ENCODE peak calls at places on chromosomes 2 and 18, in ten cellular contexts. E, H, X, M, Z, D, R, U, C and K are unnamed samples.

GRCh38 chr2:20185176-20186022 is 39.5 kb downstream of the SDC1 start:
- DNase-seq in E (no peak), H (peak), X (no peak), M (no peak), Z (no peak), D (peak), R (no peak), U (no peak), C (no peak), K (peak)

GRCh38 chr2:145910416-145910815 is 1390.5 kb upstream of the ZEB2 start:
- DNase-seq in E (no peak), H (no peak), X (no peak), M (no peak), Z (no peak), D (no peak), R (no peak), U (no peak), C (no peak), K (no peak)

GRCh38 chr18:45993441-45993840 is 26.3 kb upstream of the EPG5 start:
- DNase-seq in E (no peak), H (peak), X (peak), M (no peak), Z (no peak), D (no peak), R (no peak), U (no peak), C (no peak), K (peak)

GRCh38 chr2:60963176-60963575 is 54.3 kb upstream of the PEX13 start:
- DNase-seq in E (no peak), H (no peak), X (no peak), M (no peak), Z (no peak), D (no peak), R (no peak), U (no peak), C (no peak), K (no peak)

GRCh38 chr2:173171924-173172643 is 96.4 kb downstream of the MAP3K20 start:
- DNase-seq in E (no peak), H (no peak), X (peak), M (no peak), Z (no peak), D (no peak), R (no peak), U (no peak), C (no peak), K (no peak)

GRCh38 chr2:150376627-150377335 is 110.7 kb downstream of the RND3 start:
- DNase-seq in E (no peak), H (peak), X (peak), M (no peak), Z (no peak), D (peak), R (no peak), U (peak), C (peak), K (peak)

GRCh38 chr2:155825876-155826275 is 506.6 kb downstream of the NR4A2 start:
- DNase-seq in E (no peak), H (no peak), X (no peak), M (no peak), Z (no peak), D (no peak), R (no peak), U (no peak), C (no peak), K (no peak)

GRCh38 chr18:24799176-24799575 is 338.7 kb downstream of the HRH4 start:
- DNase-seq in E (no peak), H (no peak), X (no peak), M (no peak), Z (no peak), D (no peak), R (no peak), U (peak), C (no peak), K (no peak)

GRCh38 chr18:35027206-35027605 is 14.0 kb upstream of the MAPRE2 start:
- DNase-seq in E (no peak), H (no peak), X (no peak), M (peak), Z (no peak), D (no peak), R (no peak), U (no peak), C (no peak), K (no peak)

GRCh38 chr2:46873632-46874068 is 42.0 kb downstream of the MCFD2 start:
- DNase-seq in E (no peak), H (peak), X (peak), M (no peak), Z (no peak), D (peak), R (peak), U (no peak), C (no peak), K (peak)

GRCh38 chr2:8611712-8612111 is 70.1 kb upstream of the ID2 start:
- DNase-seq in E (no peak), H (no peak), X (no peak), M (no peak), Z (no peak), D (no peak), R (no peak), U (no peak), C (no peak), K (no peak)

GRCh38 chr18:48075707-48076093 is 145.2 kb upstream of the SMAD2 start:
- DNase-seq in E (no peak), H (no peak), X (no peak), M (no peak), Z (no peak), D (no peak), R (no peak), U (no peak), C (no peak), K (peak)

GRCh38 chr2:212777020-212777491 is 238.5 kb upstream of the ERBB4 start:
- DNase-seq in E (peak), H (peak), X (peak), M (no peak), Z (peak), D (no peak), R (no peak), U (peak), C (no peak), K (peak)

GRCh38 chr2:46309052-46309953 is 12.1 kb downstream of the EPAS1 start:
- DNase-seq in E (no peak), H (peak), X (peak), M (no peak), Z (no peak), D (no peak), R (no peak), U (no peak), C (no peak), K (peak)

GRCh38 chr2:66578067-66578852 is 143.3 kb downstream of the MEIS1 start:
- DNase-seq in E (no peak), H (no peak), X (peak), M (no peak), Z (no peak), D (peak), R (no peak), U (peak), C (no peak), K (no peak)

GRCh38 chr2:191719938-191720337 is 42.0 kb downstream of the NABP1 start:
- DNase-seq in E (no peak), H (no peak), X (no peak), M (no peak), Z (no peak), D (no peak), R (no peak), U (no peak), C (no peak), K (no peak)

GRCh38 chr2:235378261-235378660 is 115.6 kb upstream of the AGAP1 start:
- DNase-seq in E (no peak), H (peak), X (peak), M (no peak), Z (peak), D (no peak), R (no peak), U (no peak), C (no peak), K (peak)

GRCh38 chr2:238285653-238286082 is 2.7 kb downstream of the PER2 start:
- DNase-seq in E (no peak), H (peak), X (peak), M (no peak), Z (peak), D (peak), R (peak), U (peak), C (no peak), K (peak)

GRCh38 chr2:23924589-23925359 is 2.1 kb downstream of the ATAD2B start:
- DNase-seq in E (no peak), H (no peak), X (no peak), M (no peak), Z (no peak), D (no peak), R (no peak), U (no peak), C (no peak), K (no peak)

GRCh38 chr18:57497372-57498294 is 62.5 kb downstream of the ONECUT2 start:
- DNase-seq in E (no peak), H (peak), X (peak), M (no peak), Z (no peak), D (no peak), R (no peak), U (no peak), C (no peak), K (peak)

GRCh38 chr18:26480897-26481795 is 67.2 kb downstream of the KCTD1 start:
- DNase-seq in E (no peak), H (peak), X (peak), M (no peak), Z (no peak), D (peak), R (no peak), U (no peak), C (no peak), K (peak)

GRCh38 chr2:220966636-220967035 is 605.5 kb downstream of the EPHA4 start:
- DNase-seq in E (no peak), H (peak), X (peak), M (no peak), Z (no peak), D (no peak), R (no peak), U (no peak), C (no peak), K (peak)

GRCh38 chr2:36359006-36359580 is 3.5 kb downstream of the CRIM1 start:
- DNase-seq in E (no peak), H (no peak), X (peak), M (no peak), Z (no peak), D (no peak), R (no peak), U (no peak), C (no peak), K (peak)

DNA sequence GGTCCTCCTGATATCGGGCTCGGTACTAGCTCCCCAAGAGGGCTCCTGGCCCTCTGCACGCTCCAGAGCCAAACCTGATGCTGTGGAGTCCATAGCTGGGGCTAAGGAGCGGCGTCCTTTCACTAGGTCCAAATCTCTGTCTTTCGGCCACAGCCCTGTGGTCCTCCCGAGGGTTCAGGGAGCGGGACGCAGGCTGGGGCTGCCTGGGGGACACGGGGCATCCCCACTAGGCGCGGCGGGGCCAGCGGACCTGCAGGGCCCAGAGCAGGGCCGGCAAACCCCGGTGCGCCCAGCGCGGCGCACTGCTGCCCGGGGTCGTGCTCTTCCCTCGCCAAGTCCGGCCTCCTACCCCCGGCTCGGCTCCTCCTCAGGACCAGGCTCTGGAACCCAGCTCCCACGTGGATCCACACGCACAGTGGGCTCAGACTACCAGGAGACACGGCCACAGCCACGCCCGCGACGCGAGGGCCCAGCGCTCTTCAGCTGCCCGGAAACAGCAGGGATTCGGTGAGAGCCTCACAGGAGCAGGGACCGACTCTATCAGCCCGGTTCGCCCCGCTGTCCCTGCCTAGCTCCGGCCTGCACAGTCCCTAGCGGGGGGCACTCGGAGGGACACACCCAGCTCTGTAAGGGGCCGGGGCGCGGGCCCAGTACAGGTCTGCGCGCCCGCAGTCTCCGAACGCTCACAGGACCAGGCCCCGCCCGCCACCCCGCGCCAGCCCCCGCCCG is 593 bp downstream of the ZNF514 start:
- DNase-seq in E (peak), H (peak), X (peak), M (no peak), Z (no peak), D (peak), R (peak), U (peak), C (peak), K (no peak)
- TF ChIP-seq CTCF in E (no peak), H (no peak), X (no peak), M (no peak), Z (no peak), D (no peak), R (no peak), U (no peak), C (no peak), K (no peak)

GRCh38 chr2:175167076-175167791 is 769 bp downstream of the ATF2 start:
- DNase-seq in E (peak), H (peak), X (peak), M (peak), Z (no peak), D (peak), R (peak), U (no peak), C (peak), K (no peak)

GRCh38 chr2:175168564-175168945 is 552 bp upstream of the ATF2 start:
- DNase-seq in E (no peak), H (no peak), X (no peak), M (no peak), Z (no peak), D (no peak), R (no peak), U (no peak), C (no peak), K (no peak)

GRCh38 chr2:175166216-175166824 is 1.7 kb downstream of the ATF2 start:
- DNase-seq in E (no peak), H (no peak), X (peak), M (no peak), Z (no peak), D (no peak), R (no peak), U (no peak), C (no peak), K (no peak)

GRCh38 chr2:175169191-175169590 is 1.2 kb upstream of the ATF2 start:
- DNase-seq in E (no peak), H (no peak), X (no peak), M (no peak), Z (no peak), D (no peak), R (no peak), U (no peak), C (no peak), K (no peak)

DNA sequence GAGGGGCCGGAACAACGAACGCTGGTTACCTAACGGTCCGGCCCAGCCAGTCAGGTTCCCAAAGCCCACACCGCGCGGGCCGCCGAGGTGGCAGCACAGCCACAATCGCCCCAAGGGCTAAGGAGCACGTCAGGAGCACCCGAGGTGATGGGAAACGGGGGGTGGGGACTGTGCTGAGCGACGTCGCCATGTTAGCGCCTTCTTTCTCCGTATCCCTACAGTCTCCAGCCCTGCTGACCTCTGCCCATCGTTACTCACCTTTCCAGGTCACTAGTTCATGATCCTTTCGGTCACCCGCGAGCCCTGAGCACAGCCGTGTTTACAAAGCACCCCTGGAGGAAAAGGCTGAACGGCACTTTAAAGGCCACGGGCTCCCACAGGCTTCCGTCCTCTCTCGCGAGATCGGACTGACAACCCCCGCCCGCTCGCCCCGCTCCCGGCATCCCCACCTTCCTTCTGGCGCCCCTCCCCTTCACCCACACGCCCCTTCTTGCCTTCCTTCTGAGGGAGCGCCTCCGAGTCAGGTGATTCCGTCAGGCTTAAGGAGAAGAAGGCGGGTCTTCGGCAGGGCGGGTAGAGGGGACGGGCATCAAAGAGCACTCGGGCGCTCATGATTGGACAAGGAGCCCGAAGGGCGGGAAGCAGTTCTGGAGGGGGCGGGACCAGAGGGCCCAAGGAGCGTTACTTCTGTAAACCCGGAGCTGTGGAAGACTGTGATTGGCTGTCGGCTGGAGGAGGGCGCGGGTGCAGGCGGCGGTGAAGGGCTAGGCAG is at the start of gene ATF2:
- DNase-seq in E (peak), H (peak), X (peak), M (peak), Z (peak), D (peak), R (peak), U (peak), C (peak), K (peak)
- TF ChIP-seq CTCF in E (no peak), H (no peak), X (peak), M (no peak), Z (no peak), D (peak), R (no peak), U (no peak), C (no peak), K (no peak)

DNA sequence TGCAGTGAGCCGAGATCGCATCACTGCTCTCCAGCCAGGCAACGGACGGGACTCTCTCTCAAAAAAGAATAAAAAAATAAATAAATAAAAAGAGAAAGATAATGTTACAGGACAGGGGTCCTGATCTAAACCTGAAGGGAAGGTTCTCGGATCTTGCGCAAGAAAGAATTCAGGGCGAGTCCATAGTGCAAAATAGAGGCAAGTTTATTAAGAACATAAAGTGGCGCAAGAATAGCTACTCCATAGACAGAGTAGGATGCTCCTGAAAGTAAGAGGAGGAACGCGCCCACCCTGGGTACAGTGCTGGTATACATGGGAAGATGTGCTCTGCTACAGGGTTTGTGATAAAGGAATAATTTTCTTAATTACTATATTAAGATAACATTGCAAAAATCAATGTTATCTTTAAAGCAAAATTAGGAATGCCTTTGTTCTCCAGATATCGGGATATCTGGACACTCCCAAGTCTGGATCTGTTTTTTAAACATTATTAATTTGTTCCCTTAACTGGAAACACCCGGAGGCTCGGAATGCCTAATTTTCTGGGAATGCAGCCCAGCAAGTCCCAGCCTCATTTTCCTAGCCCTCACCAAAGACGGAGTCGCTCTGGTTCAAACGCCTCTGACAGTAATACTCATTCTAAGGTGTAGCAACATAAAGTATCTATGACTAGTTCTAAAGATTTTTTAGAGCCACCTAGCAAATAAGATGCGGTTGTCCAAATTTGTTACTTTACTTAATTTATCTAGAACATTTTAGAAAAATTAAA is 38.8 kb downstream of the ACSL3 start:
- DNase-seq in E (no peak), H (no peak), X (peak), M (no peak), Z (no peak), D (no peak), R (no peak), U (no peak), C (no peak), K (no peak)
- TF ChIP-seq CTCF in E (no peak), H (no peak), X (no peak), M (no peak), Z (no peak), D (no peak), R (no peak), U (no peak), C (no peak), K (no peak)

GRCh38 chr2:42340045-42340937 is 20.7 kb downstream of the COX7A2L start:
- DNase-seq in E (no peak), H (no peak), X (no peak), M (no peak), Z (no peak), D (no peak), R (no peak), U (no peak), C (no peak), K (no peak)

GRCh38 chr2:42337846-42338566 is 23.0 kb downstream of the COX7A2L start:
- DNase-seq in E (no peak), H (no peak), X (no peak), M (no peak), Z (no peak), D (no peak), R (no peak), U (no peak), C (no peak), K (no peak)

GRCh38 chr2:42338567-42339190 is 22.3 kb downstream of the COX7A2L start:
- DNase-seq in E (no peak), H (no peak), X (no peak), M (no peak), Z (no peak), D (no peak), R (no peak), U (no peak), C (no peak), K (no peak)

GRCh38 chr2:42340938-42341636 is 19.9 kb downstream of the COX7A2L start:
- DNase-seq in E (no peak), H (no peak), X (no peak), M (no peak), Z (no peak), D (no peak), R (no peak), U (no peak), C (no peak), K (no peak)

DNA sequence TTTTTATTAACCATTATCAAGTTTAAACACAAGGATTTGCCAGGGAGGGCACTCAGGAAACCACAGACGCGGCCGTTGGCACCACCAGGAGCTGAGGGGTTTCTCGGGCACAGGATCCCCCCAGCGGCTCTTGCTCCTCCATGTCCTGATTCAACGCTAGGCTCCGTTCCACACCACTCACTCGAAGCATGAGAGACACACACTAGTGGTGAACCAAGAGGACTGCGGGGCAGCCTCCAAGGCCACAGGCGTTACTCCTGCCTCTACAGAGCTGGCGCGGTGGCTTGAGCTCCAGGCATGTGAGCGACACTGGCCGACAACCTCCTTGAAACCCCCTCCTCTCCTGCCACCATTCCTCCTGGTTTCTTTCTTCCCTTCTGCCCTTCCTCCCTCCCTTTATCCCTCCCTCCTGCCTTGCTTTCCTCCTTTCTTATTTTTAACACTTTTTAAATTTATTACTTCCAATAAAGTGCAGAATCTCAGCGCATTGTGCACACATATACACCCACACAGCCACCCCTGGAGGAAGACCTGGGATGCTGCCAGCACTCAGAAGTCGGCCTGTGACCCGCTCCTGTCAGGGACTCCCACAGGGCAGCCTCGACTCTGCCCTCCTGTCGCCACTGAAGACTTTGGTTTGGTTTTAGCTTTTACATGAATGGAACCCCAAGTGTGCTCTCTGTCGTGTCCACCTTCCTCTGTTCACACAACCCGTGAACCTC is 21.7 kb downstream of the COX7A2L start:
- DNase-seq in E (no peak), H (no peak), X (no peak), M (no peak), Z (no peak), D (no peak), R (no peak), U (peak), C (peak), K (no peak)
- TF ChIP-seq CTCF in E (no peak), H (no peak), X (no peak), M (no peak), Z (no peak), D (peak), R (no peak), U (no peak), C (no peak), K (no peak)